ENCODE peak calls at places on chromosomes 3 and 15, in seven cellular contexts. C is heart left ventricle; G is activated gamma-delta T cell treated with Interleukin-2 at 50 U/mL for 16 hours; L is nucleus accumbens; J is NCI-H1048; S is stimulated activated CD8-positive, alpha-beta memory T cell treated with anti-CD3 and anti-CD28 coated beads, Interleukin-15, amount 100 ng/mL, for 24 hours; U is ecto neural progenitor cell. A is an unnamed sample.

GRCh38 chr3:171622126-171622525 is 161.9 kb upstream of the TNIK start:
- DNase-seq in C (no peak), L (no peak), U (no peak), J (no peak), G (no peak), S (no peak), A (no peak)

GRCh38 chr3:131140891-131141290 is 114.2 kb downstream of the NEK11 start:
- DNase-seq in G (no peak), S (no peak), U (no peak), C (no peak), L (no peak), J (no peak), A (no peak)

GRCh38 chr3:194333212-194333980 is 17.7 kb downstream of the CPN2 start:
- DNase-seq in J (no peak), L (no peak), G (peak), U (peak), C (peak), S (peak), A (peak)

GRCh38 chr3:183265157-183265642 is 12.1 kb downstream of the B3GNT5 start:
- DNase-seq in U (peak), G (no peak), C (peak), J (no peak), S (no peak), L (peak), A (peak)

GRCh38 chr3:128360243-128360642 is 106.4 kb downstream of the DNAJB8 start:
- DNase-seq in C (peak), L (no peak), U (no peak), S (no peak), G (no peak), J (no peak), A (no peak)

GRCh38 chr3:150124142-150124541 is 153.4 kb upstream of the PFN2 start:
- DNase-seq in G (no peak), S (no peak), J (no peak), L (no peak), C (no peak), U (no peak), A (no peak)

GRCh38 chr3:138493804-138494606 is 59.6 kb downstream of the ESYT3 start:
- DNase-seq in C (no peak), J (no peak), G (no peak), S (no peak), U (no peak), L (no peak), A (no peak)

GRCh38 chr3:195185574-195185973 is 85.4 kb downstream of the XXYLT1 start:
- DNase-seq in S (no peak), L (no peak), J (no peak), C (no peak), U (no peak), G (no peak), A (no peak)

GRCh38 chr3:34139566-34139965 is 341.1 kb downstream of the PDCD6IP start:
- DNase-seq in L (no peak), J (no peak), G (no peak), U (no peak), S (no peak), C (no peak), A (no peak)

GRCh38 chr15:86398986-86399677 is 319.5 kb downstream of the AGBL1 start:
- DNase-seq in J (no peak), G (no peak), S (no peak), L (no peak), C (no peak), U (no peak), A (no peak)

GRCh38 chr15:83845230-83845629 is 191.3 kb downstream of the ADAMTSL3 start:
- DNase-seq in L (no peak), C (no peak), U (no peak), J (no peak), S (no peak), G (no peak), A (no peak)

GRCh38 chr15:67085237-67085817 is 19.9 kb downstream of the SMAD3 start:
- DNase-seq in L (no peak), C (no peak), U (no peak), S (no peak), J (no peak), G (no peak), A (no peak)

GRCh38 chr15:33402640-33403039 is 91.9 kb downstream of the RYR3 start:
- DNase-seq in S (no peak), L (no peak), G (no peak), C (no peak), U (no peak), J (no peak), A (no peak)

GRCh38 chr15:39250001-39250400 is 330.9 kb upstream of the THBS1 start:
- DNase-seq in J (no peak), S (no peak), C (no peak), G (no peak), U (no peak), L (no peak), A (no peak)

GRCh38 chr15:98951493-98952320 is 55.9 kb downstream of the PGPEP1L start:
- DNase-seq in U (no peak), C (no peak), S (no peak), G (no peak), L (no peak), J (no peak), A (peak)

GRCh38 chr3:187922704-187923393 is 177.6 kb upstream of the BCL6 start:
- DNase-seq in J (no peak), U (no peak), S (no peak), L (no peak), C (no peak), G (no peak), A (no peak)

GRCh38 chr3:66399529-66400232 is 101.1 kb downstream of the LRIG1 start:
- DNase-seq in G (no peak), U (no peak), S (no peak), L (no peak), C (no peak), J (no peak), A (peak)

GRCh38 chr15:38647683-38648082 is 83.1 kb upstream of the RASGRP1 start:
- DNase-seq in S (no peak), J (no peak), C (no peak), L (no peak), G (no peak), U (no peak), A (no peak)

A was measured in islet precursor cell.